ENCODE peak calls at places on chromosome 9, in eight cellular contexts. One of them, this sample, is unnamed.

GRCh38 chr9:79264511-79265448 is 307.0 kb upstream of the TLE4 start:
- DNase-seq in AG09319: peak
- DNase-seq in endothelial cell: no peak
- DNase-seq in C1 segment of cervical spinal cord: no peak
- DNase-seq in dorsolateral prefrontal cortex: no peak
- DNase-seq in ecto neural progenitor cell: no peak
- DNase-seq in heart left ventricle: no peak
- DNase-seq in K562: no peak
- DNase-seq in this sample: no peak

GRCh38 chr9:36164989-36165388 is 4.2 kb upstream of the CCIN start:
- DNase-seq in AG09319: no peak
- DNase-seq in endothelial cell: no peak
- DNase-seq in C1 segment of cervical spinal cord: no peak
- DNase-seq in dorsolateral prefrontal cortex: no peak
- DNase-seq in ecto neural progenitor cell: no peak
- DNase-seq in heart left ventricle: no peak
- DNase-seq in K562: no peak
- DNase-seq in this sample: no peak

GRCh38 chr9:91395553-91396470 is 27.8 kb downstream of the NFIL3 start:
- DNase-seq in AG09319: no peak
- DNase-seq in endothelial cell: no peak
- DNase-seq in C1 segment of cervical spinal cord: no peak
- DNase-seq in dorsolateral prefrontal cortex: no peak
- DNase-seq in ecto neural progenitor cell: no peak
- DNase-seq in heart left ventricle: no peak
- DNase-seq in K562: no peak
- DNase-seq in this sample: no peak

GRCh38 chr9:72022846-72023245 is 37.6 kb downstream of the C9orf57 start:
- DNase-seq in AG09319: no peak
- DNase-seq in endothelial cell: no peak
- DNase-seq in C1 segment of cervical spinal cord: no peak
- DNase-seq in dorsolateral prefrontal cortex: no peak
- DNase-seq in ecto neural progenitor cell: no peak
- DNase-seq in heart left ventricle: no peak
- DNase-seq in K562: no peak
- DNase-seq in this sample: peak

GRCh38 chr9:3157011-3157410 is 313.1 kb upstream of the PUM3 start:
- DNase-seq in AG09319: no peak
- DNase-seq in endothelial cell: no peak
- DNase-seq in C1 segment of cervical spinal cord: no peak
- DNase-seq in dorsolateral prefrontal cortex: no peak
- DNase-seq in ecto neural progenitor cell: no peak
- DNase-seq in heart left ventricle: no peak
- DNase-seq in K562: no peak
- DNase-seq in this sample: no peak

GRCh38 chr9:125902865-125903512 is 155.8 kb downstream of the PBX3 start:
- DNase-seq in AG09319: no peak
- DNase-seq in endothelial cell: no peak
- DNase-seq in C1 segment of cervical spinal cord: no peak
- DNase-seq in dorsolateral prefrontal cortex: no peak
- DNase-seq in ecto neural progenitor cell: no peak
- DNase-seq in heart left ventricle: no peak
- DNase-seq in K562: no peak
- DNase-seq in this sample: no peak

GRCh38 chr9:34989946-34990635 is 546 bp downstream of the DNAJB5 start:
- DNase-seq in AG09319: no peak
- DNase-seq in endothelial cell: peak
- DNase-seq in C1 segment of cervical spinal cord: peak
- DNase-seq in dorsolateral prefrontal cortex: no peak
- DNase-seq in ecto neural progenitor cell: peak
- DNase-seq in heart left ventricle: peak
- DNase-seq in K562: peak
- DNase-seq in this sample: peak

GRCh38 chr9:3527653-3527960 is 1.8 kb upstream of the RFX3 start:
- DNase-seq in AG09319: no peak
- DNase-seq in endothelial cell: no peak
- DNase-seq in C1 segment of cervical spinal cord: no peak
- DNase-seq in dorsolateral prefrontal cortex: no peak
- DNase-seq in ecto neural progenitor cell: no peak
- DNase-seq in heart left ventricle: no peak
- DNase-seq in K562: peak
- DNase-seq in this sample: no peak

GRCh38 chr9:93470391-93470790 is 17.0 kb upstream of the FAM120AOS start:
- DNase-seq in AG09319: no peak
- DNase-seq in endothelial cell: no peak
- DNase-seq in C1 segment of cervical spinal cord: no peak
- DNase-seq in dorsolateral prefrontal cortex: no peak
- DNase-seq in ecto neural progenitor cell: no peak
- DNase-seq in heart left ventricle: no peak
- DNase-seq in K562: no peak
- DNase-seq in this sample: no peak

GRCh38 chr9:94918038-94918753 is 191.7 kb downstream of the AOPEP start:
- DNase-seq in AG09319: no peak
- DNase-seq in endothelial cell: no peak
- DNase-seq in C1 segment of cervical spinal cord: no peak
- DNase-seq in dorsolateral prefrontal cortex: no peak
- DNase-seq in ecto neural progenitor cell: peak
- DNase-seq in heart left ventricle: no peak
- DNase-seq in K562: no peak
- DNase-seq in this sample: no peak

This sample was measured in small intestine.